ENCODE peak calls at places on chromosomes 6 and 20, in seven cellular contexts. L is WTC11, V is HFFc6, M is GOT3, Z is mesendoderm, R is suprapubic skin, B is left ventricle myocardium inferior. N is an unnamed sample.

GRCh38 chr6:169571123-169571962 is 130.5 kb downstream of the WDR27 start:
- DNase-seq in L (no peak), R (no peak), V (peak), M (no peak), B (no peak), Z (no peak), N (no peak)

GRCh38 chr20:47389867-47390347 is 33.4 kb upstream of the ZMYND8 start:
- DNase-seq in M (no peak), B (no peak), R (no peak), Z (no peak), V (peak), L (no peak), N (no peak)

GRCh38 chr6:72554761-72555221 is 67.1 kb upstream of the KCNQ5 start:
- DNase-seq in Z (no peak), V (peak), L (no peak), R (no peak), B (no peak), M (no peak), N (no peak)

GRCh38 chr6:84019812-84020211 is 13.8 kb upstream of the MRAP2 start:
- DNase-seq in L (no peak), B (no peak), R (no peak), Z (no peak), V (no peak), M (no peak), N (no peak)

GRCh38 chr6:144334150-144334708 is 49.1 kb downstream of the UTRN start:
- DNase-seq in L (no peak), Z (no peak), V (no peak), M (no peak), R (no peak), B (no peak), N (no peak)

GRCh38 chr6:146985111-146985510 is 219.1 kb upstream of the STXBP5 start:
- DNase-seq in B (no peak), M (no peak), L (no peak), R (no peak), Z (no peak), V (no peak), N (no peak)

GRCh38 chr20:62141397-62142251 is 1.6 kb downstream of the PSMA7 start:
- DNase-seq in L (no peak), V (no peak), B (no peak), M (no peak), Z (peak), R (no peak), N (no peak)

GRCh38 chr20:52150440-52151258 is 40.9 kb downstream of the ZFP64 start:
- DNase-seq in V (peak), B (no peak), Z (peak), L (no peak), M (no peak), R (no peak), N (no peak)

GRCh38 chr6:145110109-145110508 is 625.2 kb downstream of the EPM2A start:
- DNase-seq in L (no peak), M (no peak), Z (no peak), B (no peak), V (no peak), R (no peak), N (no peak)

GRCh38 chr6:46862381-46862780 is 59.4 kb downstream of the ADGRF5 start:
- DNase-seq in V (no peak), B (no peak), M (no peak), Z (no peak), L (no peak), R (no peak), N (no peak)